ENCODE peak calls at places on chromosomes 6 and 20, in six cellular contexts. P is Kasumi-1; T is stimulated activated naive CD8-positive, alpha-beta T cell treated with anti-CD3 and anti-CD28 coated beads, Interleukin-15, amount 100 ng/mL, for 72 hours; C is NCI-H2081; L is HFF-Myc; W is H4. F is an unnamed sample.

GRCh38 chr6:87628424-87628823 is 38.5 kb downstream of the ORC3 start:
- DNase-seq in P (no peak), T (no peak), C (no peak), L (no peak), W (no peak), F (no peak)

GRCh38 chr6:166032366-166033171 is 135.1 kb downstream of the TBXT start:
- DNase-seq in P (no peak), T (no peak), C (no peak), L (no peak), W (peak; percentile 81), F (no peak)

GRCh38 chr6:165376100-165376499 is 66.7 kb upstream of the C6orf118 start:
- DNase-seq in P (no peak), T (no peak), C (no peak), L (no peak), W (no peak), F (no peak)

GRCh38 chr6:90413867-90414266 is 117.2 kb upstream of the BACH2 start:
- DNase-seq in P (no peak), T (peak; percentile 64), C (no peak), L (no peak), W (no peak), F (peak; percentile 80)

GRCh38 chr6:64520050-64520449 is 884.4 kb downstream of the PHF3 start:
- DNase-seq in P (peak; percentile 71), T (no peak), C (no peak), L (peak; percentile 37), W (peak; percentile 92), F (no peak)

GRCh38 chr20:59460352-59460751 is 144.0 kb upstream of the PHACTR3 start:
- DNase-seq in P (no peak), T (no peak), C (no peak), L (no peak), W (no peak), F (no peak)

GRCh38 chr6:36616888-36617521 is 22.8 kb downstream of the SRSF3 start:
- DNase-seq in P (no peak), T (no peak), C (no peak), L (no peak), W (peak; percentile 63), F (no peak)

GRCh38 chr6:85669735-85670194 is 27.1 kb upstream of the SYNCRIP start:
- DNase-seq in P (peak; percentile 84), T (peak; percentile 55), C (no peak), L (no peak), W (no peak), F (peak; percentile 52)

GRCh38 chr20:25227317-25227831 is 20.5 kb upstream of the PYGB start:
- DNase-seq in P (no peak), T (no peak), C (no peak), L (no peak), W (peak; percentile 43), F (no peak)

GRCh38 chr20:22489614-22490286 is 94.6 kb downstream of the FOXA2 start:
- DNase-seq in P (no peak), T (no peak), C (no peak), L (no peak), W (no peak), F (no peak)

GRCh38 chr6:30025197-30025596 is 35.9 kb upstream of the POLR1H start:
- DNase-seq in P (no peak), T (no peak), C (no peak), L (no peak), W (no peak), F (no peak)

GRCh38 chr20:38870733-38871559 is 55.3 kb upstream of the FAM83D start:
- DNase-seq in P (no peak), T (no peak), C (no peak), L (no peak), W (peak; percentile 37), F (no peak)

GRCh38 chr20:52937701-52938100 is 34.5 kb upstream of the TSHZ2 start:
- DNase-seq in P (no peak), T (no peak), C (no peak), L (no peak), W (peak; percentile 38), F (no peak)

GRCh38 chr6:152099816-152100618 is 292.5 kb downstream of the ESR1 start:
- DNase-seq in P (peak; percentile 63), T (no peak), C (no peak), L (no peak), W (peak; percentile 50), F (no peak)

GRCh38 chr6:14270925-14271791 is 153.6 kb downstream of the CD83 start:
- DNase-seq in P (peak; percentile 47), T (no peak), C (no peak), L (no peak), W (peak; percentile 99), F (peak; percentile 57)

GRCh38 chr6:117387454-117387974 is 38.2 kb downstream of the ROS1 start:
- DNase-seq in P (no peak), T (no peak), C (no peak), L (no peak), W (no peak), F (no peak)

GRCh38 chr6:155936551-155936950 is 480.9 kb upstream of the NOX3 start:
- DNase-seq in P (no peak), T (no peak), C (no peak), L (peak; percentile 36), W (no peak), F (no peak)

GRCh38 chr6:97085772-97086171 is 161.2 kb downstream of the KLHL32 start:
- DNase-seq in P (no peak), T (no peak), C (no peak), L (no peak), W (no peak), F (no peak)

GRCh38 chr6:167453082-167453446 is 128.2 kb downstream of the TTLL2 start:
- DNase-seq in P (no peak), T (no peak), C (no peak), L (no peak), W (no peak), F (no peak)

GRCh38 chr6:35181933-35182612 is 31.7 kb upstream of the SCUBE3 start:
- DNase-seq in P (no peak), T (no peak), C (no peak), L (peak; percentile 60), W (peak; percentile 60), F (peak; percentile 29)

GRCh38 chr6:99350573-99350972 is 1.1 kb upstream of the FAXC start:
- DNase-seq in P (no peak), T (no peak), C (no peak), L (no peak), W (no peak), F (no peak)

GRCh38 chr6:39884696-39885095 is 49.6 kb downstream of the MOCS1 start:
- DNase-seq in P (no peak), T (no peak), C (no peak), L (no peak), W (no peak), F (no peak)

GRCh38 chr20:10596726-10597125 is 77.1 kb downstream of the JAG1 start:
- DNase-seq in P (no peak), T (no peak), C (no peak), L (no peak), W (peak; percentile 64), F (no peak)